ENCODE peak calls at places on chromosomes 6 and 20, in five cellular contexts. W is astrocyte of the cerebellum, J is activated T-cell treated with anti-CD3 and anti-CD28 coated beads for 24 hours, F is NCI-H510A treated with DMSO at 0.1 percent for 48 hours, Y is SHP77 treated with DMSO at 0.1 percent for 48 hours. Z is an unnamed sample.

GRCh38 chr6:25316626-25317025 is 37.5 kb downstream of the CARMIL1 start:
- DNase-seq in W (no peak), J (no peak), F (no peak), Y (no peak), Z (no peak)

GRCh38 chr20:36825374-36826104 is 50.4 kb upstream of the TLDC2 start:
- DNase-seq in W (no peak), J (no peak), F (no peak), Y (peak), Z (no peak)

GRCh38 chr6:23181301-23182110 is 612.1 kb downstream of the HDGFL1 start:
- DNase-seq in W (no peak), J (no peak), F (no peak), Y (peak), Z (no peak)

GRCh38 chr6:26232950-26233607 is 131.9 kb upstream of the BTN3A2 start:
- DNase-seq in W (no peak), J (no peak), F (no peak), Y (no peak), Z (no peak)

GRCh38 chr6:16179970-16180431 is 51.1 kb downstream of the MYLIP start:
- DNase-seq in W (no peak), J (peak), F (no peak), Y (no peak), Z (no peak)

GRCh38 chr6:119184008-119184665 is 105.7 kb upstream of the FAM184A start:
- DNase-seq in W (no peak), J (no peak), F (no peak), Y (no peak), Z (no peak)

GRCh38 chr6:7993952-7994351 is 70.2 kb downstream of the BLOC1S5 start:
- DNase-seq in W (no peak), J (no peak), F (no peak), Y (no peak), Z (no peak)

GRCh38 chr20:7883741-7884140 is 56.5 kb downstream of the HAO1 start:
- DNase-seq in W (no peak), J (no peak), F (no peak), Y (no peak), Z (no peak)

GRCh38 chr20:62360854-62361798 is 6.0 kb downstream of the LAMA5 start:
- DNase-seq in W (no peak), J (no peak), F (no peak), Y (no peak), Z (no peak)

GRCh38 chr6:158718431-158719126 is 68.7 kb downstream of the SYTL3 start:
- DNase-seq in W (no peak), J (no peak), F (no peak), Y (no peak), Z (no peak)

GRCh38 chr6:157266274-157267101 is 56.8 kb downstream of the TMEM242 start:
- DNase-seq in W (no peak), J (no peak), F (no peak), Y (no peak), Z (no peak)

GRCh38 chr6:163806761-163807499 is 392.4 kb downstream of the QKI start:
- DNase-seq in W (no peak), J (no peak), F (no peak), Y (no peak), Z (no peak)

GRCh38 chr6:125236536-125237327 is 65.0 kb downstream of the HDDC2 start:
- DNase-seq in W (no peak), J (no peak), F (no peak), Y (no peak), Z (no peak)

GRCh38 chr6:131041814-131042213 is 21.2 kb downstream of the EPB41L2 start:
- DNase-seq in W (no peak), J (no peak), F (no peak), Y (no peak), Z (no peak)

Z was measured in GM19239.